ENCODE peak calls at places on chromosomes 7 and 10, in five cellular contexts. One of them, this sample, is unnamed.
A peak's percentile ranks its signal among the peaks of the same experiment; 100 is the strongest.

GRCh38 chr10:44864042-44864436 is 47.1 kb upstream of the TMEM72 start:
- DNase-seq in activated CD4-positive, CD25-positive, alpha-beta regulatory T cell treated with anti-CD3 and anti-CD28 coated beads, Interleukin-2, amount 50 U/mL, for 72 hours: no peak
- DNase-seq in putamen: no peak
- DNase-seq in CD8-positive, alpha-beta T cell: no peak
- DNase-seq in right lobe of liver: no peak
- DNase-seq in this sample: no peak

GRCh38 chr7:86558680-86559079 is 85.0 kb upstream of the GRM3 start:
- DNase-seq in CD8-positive, alpha-beta T cell: no peak
- DNase-seq in right lobe of liver: no peak
- DNase-seq in putamen: no peak
- DNase-seq in activated CD4-positive, CD25-positive, alpha-beta regulatory T cell treated with anti-CD3 and anti-CD28 coated beads, Interleukin-2, amount 50 U/mL, for 72 hours: no peak
- DNase-seq in this sample: no peak

GRCh38 chr10:50384839-50385238 is 133.5 kb upstream of the ASAH2 start:
- DNase-seq in right lobe of liver: no peak
- DNase-seq in CD8-positive, alpha-beta T cell: no peak
- DNase-seq in putamen: no peak
- DNase-seq in activated CD4-positive, CD25-positive, alpha-beta regulatory T cell treated with anti-CD3 and anti-CD28 coated beads, Interleukin-2, amount 50 U/mL, for 72 hours: no peak
- DNase-seq in this sample: no peak

GRCh38 chr7:5532520-5533335 is 109.1 kb upstream of the TNRC18 start:
- DNase-seq in CD8-positive, alpha-beta T cell: peak; percentile 56
- DNase-seq in activated CD4-positive, CD25-positive, alpha-beta regulatory T cell treated with anti-CD3 and anti-CD28 coated beads, Interleukin-2, amount 50 U/mL, for 72 hours: peak; percentile 48
- DNase-seq in putamen: no peak
- DNase-seq in right lobe of liver: peak; percentile 78
- DNase-seq in this sample: peak; percentile 76

GRCh38 chr7:152872061-152872744 is 112.7 kb downstream of the ACTR3B start:
- DNase-seq in activated CD4-positive, CD25-positive, alpha-beta regulatory T cell treated with anti-CD3 and anti-CD28 coated beads, Interleukin-2, amount 50 U/mL, for 72 hours: no peak
- DNase-seq in CD8-positive, alpha-beta T cell: no peak
- DNase-seq in right lobe of liver: peak; percentile 31
- DNase-seq in putamen: no peak
- DNase-seq in this sample: no peak

GRCh38 chr10:118562877-118563276 is 32.6 kb downstream of the PRLHR start:
- DNase-seq in right lobe of liver: no peak
- DNase-seq in putamen: no peak
- DNase-seq in CD8-positive, alpha-beta T cell: no peak
- DNase-seq in activated CD4-positive, CD25-positive, alpha-beta regulatory T cell treated with anti-CD3 and anti-CD28 coated beads, Interleukin-2, amount 50 U/mL, for 72 hours: no peak
- DNase-seq in this sample: no peak

GRCh38 chr7:42677751-42678231 is 234.1 kb downstream of the C7orf25 start:
- DNase-seq in activated CD4-positive, CD25-positive, alpha-beta regulatory T cell treated with anti-CD3 and anti-CD28 coated beads, Interleukin-2, amount 50 U/mL, for 72 hours: no peak
- DNase-seq in CD8-positive, alpha-beta T cell: no peak
- DNase-seq in putamen: no peak
- DNase-seq in right lobe of liver: no peak
- DNase-seq in this sample: no peak

GRCh38 chr7:521221-522070 is 1.8 kb upstream of the PDGFA start:
- DNase-seq in CD8-positive, alpha-beta T cell: no peak
- DNase-seq in putamen: no peak
- DNase-seq in activated CD4-positive, CD25-positive, alpha-beta regulatory T cell treated with anti-CD3 and anti-CD28 coated beads, Interleukin-2, amount 50 U/mL, for 72 hours: no peak
- DNase-seq in right lobe of liver: no peak
- DNase-seq in this sample: no peak

GRCh38 chr7:107856806-107857540 is 34.0 kb upstream of the DLD start:
- DNase-seq in CD8-positive, alpha-beta T cell: no peak
- DNase-seq in putamen: no peak
- DNase-seq in right lobe of liver: no peak
- DNase-seq in activated CD4-positive, CD25-positive, alpha-beta regulatory T cell treated with anti-CD3 and anti-CD28 coated beads, Interleukin-2, amount 50 U/mL, for 72 hours: no peak
- DNase-seq in this sample: no peak

GRCh38 chr10:61179734-61180133 is 235.7 kb upstream of the RHOBTB1 start:
- DNase-seq in CD8-positive, alpha-beta T cell: no peak
- DNase-seq in putamen: no peak
- DNase-seq in activated CD4-positive, CD25-positive, alpha-beta regulatory T cell treated with anti-CD3 and anti-CD28 coated beads, Interleukin-2, amount 50 U/mL, for 72 hours: no peak
- DNase-seq in right lobe of liver: no peak
- DNase-seq in this sample: no peak

GRCh38 chr10:1809139-1809755 is 71.9 kb upstream of the ADARB2 start:
- DNase-seq in CD8-positive, alpha-beta T cell: no peak
- DNase-seq in right lobe of liver: no peak
- DNase-seq in putamen: peak; percentile 73
- DNase-seq in activated CD4-positive, CD25-positive, alpha-beta regulatory T cell treated with anti-CD3 and anti-CD28 coated beads, Interleukin-2, amount 50 U/mL, for 72 hours: peak; percentile 41
- DNase-seq in this sample: no peak

GRCh38 chr10:71694039-71694471 is 25.5 kb downstream of the C10orf105 start:
- DNase-seq in activated CD4-positive, CD25-positive, alpha-beta regulatory T cell treated with anti-CD3 and anti-CD28 coated beads, Interleukin-2, amount 50 U/mL, for 72 hours: no peak
- DNase-seq in right lobe of liver: no peak
- DNase-seq in putamen: no peak
- DNase-seq in CD8-positive, alpha-beta T cell: no peak
- DNase-seq in this sample: no peak

GRCh38 chr7:7719235-7719634 is 828 bp upstream of the RPA3 start:
- DNase-seq in activated CD4-positive, CD25-positive, alpha-beta regulatory T cell treated with anti-CD3 and anti-CD28 coated beads, Interleukin-2, amount 50 U/mL, for 72 hours: no peak
- DNase-seq in right lobe of liver: no peak
- DNase-seq in CD8-positive, alpha-beta T cell: peak; percentile 39
- DNase-seq in putamen: peak; percentile 50
- DNase-seq in this sample: no peak

GRCh38 chr10:101609481-101609880 is 21.4 kb downstream of the DPCD start:
- DNase-seq in CD8-positive, alpha-beta T cell: no peak
- DNase-seq in right lobe of liver: no peak
- DNase-seq in activated CD4-positive, CD25-positive, alpha-beta regulatory T cell treated with anti-CD3 and anti-CD28 coated beads, Interleukin-2, amount 50 U/mL, for 72 hours: no peak
- DNase-seq in putamen: no peak
- DNase-seq in this sample: no peak

GRCh38 chr10:6878067-6878412 is 298.0 kb upstream of the PRKCQ start:
- DNase-seq in CD8-positive, alpha-beta T cell: no peak
- DNase-seq in activated CD4-positive, CD25-positive, alpha-beta regulatory T cell treated with anti-CD3 and anti-CD28 coated beads, Interleukin-2, amount 50 U/mL, for 72 hours: no peak
- DNase-seq in putamen: peak; percentile 25
- DNase-seq in right lobe of liver: no peak
- DNase-seq in this sample: no peak

GRCh38 chr10:99565166-99565565 is 32.4 kb downstream of the NKX2-3 start:
- DNase-seq in CD8-positive, alpha-beta T cell: no peak
- DNase-seq in activated CD4-positive, CD25-positive, alpha-beta regulatory T cell treated with anti-CD3 and anti-CD28 coated beads, Interleukin-2, amount 50 U/mL, for 72 hours: no peak
- DNase-seq in right lobe of liver: no peak
- DNase-seq in putamen: peak; percentile 42
- DNase-seq in this sample: no peak